ENCODE peak calls at places on chromosomes 6 and 20, in five cellular contexts. J is T-cell; E is adrenal gland; W is M059J; T is stimulated activated CD4-positive, alpha-beta T cell treated with anti-CD3 and anti-CD28 coated beads, TNF-alpha, amount 100 ng/mL, for 24 hours. N is an unnamed sample.

GRCh38 chr6:163438298-163438939 is 23.9 kb downstream of the QKI start:
- DNase-seq in W (peak), T (no peak), E (no peak), J (no peak), N (no peak)

GRCh38 chr6:72930733-72931132 is 294.6 kb downstream of the KHDC1L start:
- DNase-seq in T (no peak), E (no peak), J (no peak), W (no peak), N (no peak)

GRCh38 chr6:169965657-169966311 is 214.4 kb downstream of the ERMARD start:
- DNase-seq in E (no peak), T (no peak), J (no peak), W (no peak), N (no peak)

GRCh38 chr6:114762145-114762544 is 419.3 kb upstream of the HS3ST5 start:
- DNase-seq in T (no peak), E (no peak), J (no peak), W (no peak), N (no peak)

GRCh38 chr20:3221398-3222226 is 12.3 kb downstream of the ITPA start:
- DNase-seq in J (no peak), W (no peak), E (no peak), T (no peak), N (no peak)

GRCh38 chr20:19802492-19803158 is 44.6 kb downstream of the RIN2 start:
- DNase-seq in T (no peak), W (peak), J (no peak), E (no peak), N (peak)

GRCh38 chr6:35729722-35730121 is 7.1 kb upstream of the ARMC12 start:
- DNase-seq in J (no peak), T (no peak), E (no peak), W (no peak), N (no peak)

GRCh38 chr6:31094389-31094881 is 17.9 kb downstream of the C6orf15 start:
- DNase-seq in J (peak), W (peak), E (no peak), T (no peak), N (no peak)

GRCh38 chr6:13044390-13044789 is 283.9 kb downstream of the TBC1D7 start:
- DNase-seq in T (no peak), W (peak), J (no peak), E (no peak), N (peak)

GRCh38 chr6:168137024-168137423 is 58.0 kb upstream of the FRMD1 start:
- DNase-seq in T (no peak), J (no peak), E (no peak), W (no peak), N (no peak)

GRCh38 chr6:2021713-2022125 is 223.7 kb downstream of the GMDS start:
- DNase-seq in J (no peak), W (peak), T (no peak), E (peak), N (no peak)

GRCh38 chr20:51494241-51495110 is 48.0 kb downstream of the NFATC2 start:
- DNase-seq in T (no peak), W (no peak), E (no peak), J (peak), N (no peak)

GRCh38 chr6:37622639-37623038 is 75.0 kb downstream of the MDGA1 start:
- DNase-seq in T (no peak), J (no peak), W (peak), E (no peak), N (no peak)

GRCh38 chr20:16246870-16247269 is 326.4 kb downstream of the KIF16B start:
- DNase-seq in J (no peak), T (no peak), W (peak), E (no peak), N (no peak)

GRCh38 chr6:43835872-43836419 is 65.9 kb downstream of the VEGFA start:
- DNase-seq in J (no peak), W (peak), E (no peak), T (no peak), N (no peak)